ENCODE peak calls at places on chromosomes 1 and 21, in six cellular contexts. O, C, S, I, V and H are unnamed samples.
A peak's percentile ranks its signal among the peaks of the same experiment; 100 is the strongest.

GRCh38 chr21:45544449-45545235 is 2.4 kb upstream of the SLC19A1 start:
- DNase-seq in O (no peak), C (no peak), S (no peak), I (no peak), V (peak; percentile 62), H (peak; percentile 60)

GRCh38 chr1:109910123-109910962 is at the start of gene CSF1:
- DNase-seq in O (peak; percentile 49), C (peak; percentile 71), S (peak; percentile 51), I (peak; percentile 24), V (peak; percentile 95), H (peak; percentile 89)

GRCh38 chr1:78540056-78540455 is 49.3 kb downstream of the PTGFR start:
- DNase-seq in O (no peak), C (peak; percentile 20), S (no peak), I (no peak), V (no peak), H (no peak)

GRCh38 chr1:12480748-12481362 is 137.2 kb downstream of the DHRS3 start:
- DNase-seq in O (peak; percentile 86), C (peak; percentile 64), S (no peak), I (no peak), V (no peak), H (no peak)

GRCh38 chr1:33738536-33738935 is 125.3 kb upstream of the HMGB4 start:
- DNase-seq in O (no peak), C (no peak), S (no peak), I (no peak), V (no peak), H (no peak)

GRCh38 chr1:15355968-15356621 is 53.6 kb upstream of the EFHD2 start:
- DNase-seq in O (peak; percentile 52), C (peak; percentile 45), S (no peak), I (no peak), V (no peak), H (no peak)

GRCh38 chr1:91818713-91818975 is 67.3 kb downstream of the TGFBR3 start:
- DNase-seq in O (no peak), C (no peak), S (no peak), I (no peak), V (no peak), H (no peak)

GRCh38 chr1:7236844-7237515 is 451.7 kb downstream of the CAMTA1 start:
- DNase-seq in O (no peak), C (no peak), S (no peak), I (no peak), V (no peak), H (no peak)

GRCh38 chr1:6052543-6053205 is 7.0 kb downstream of the KCNAB2 start:
- DNase-seq in O (peak; percentile 82), C (peak; percentile 64), S (no peak), I (peak; percentile 18), V (no peak), H (no peak)

GRCh38 chr1:235006816-235007215 is 121.8 kb downstream of the TOMM20 start:
- DNase-seq in O (no peak), C (no peak), S (no peak), I (no peak), V (peak; percentile 39), H (peak; percentile 60)

GRCh38 chr1:234912541-234913312 is 215.9 kb downstream of the TOMM20 start:
- DNase-seq in O (no peak), C (no peak), S (no peak), I (no peak), V (peak; percentile 66), H (peak; percentile 70)